ENCODE peak calls at places on chromosomes 5 and 9, in four cellular contexts. E is uterus, K is tibial artery, M is Peyer's patch. Q is an unnamed sample. For H3K27me3 and H3K4me1, the result is how much of the 10 kb centered on the place peaks cover.

GRCh38 chr5:43232943-43233833 is 41.2 kb downstream of the NIM1K start:
- DNase-seq in E (no peak), K (no peak), M (no peak), Q (peak)

GRCh38 chr9:37197158-37198033 is 77.0 kb downstream of the ZCCHC7 start:
- DNase-seq in E (no peak), K (no peak), M (peak), Q (no peak)

GRCh38 chr9:27407966-27408365 is 111.0 kb upstream of the EQTN start:
- DNase-seq in E (no peak), K (no peak), M (no peak), Q (no peak)

GRCh38 chr5:149265559-149265958 is 6.1 kb upstream of the AFAP1L1 start:
- DNase-seq in E (no peak), K (no peak), M (no peak), Q (no peak)

GRCh38 chr9:93677061-93677571 is 100.7 kb downstream of the PHF2 start:
- DNase-seq in E (peak), K (peak), M (peak), Q (peak)

GRCh38 chr9:121463026-121463827 is 36.4 kb downstream of the GGTA1 start:
- DNase-seq in E (no peak), K (peak), M (peak), Q (peak)

GRCh38 chr5:111697215-111697614 is 59.8 kb downstream of the NREP start:
- DNase-seq in E (no peak), K (no peak), M (no peak), Q (no peak)

GRCh38 chr9:129750010-129750409 is 2.8 kb downstream of the PTGES start:
- DNase-seq in E (no peak), K (no peak), M (no peak), Q (no peak)

GRCh38 chr5:17238521-17239041 is 21.1 kb downstream of the BASP1 start:
- DNase-seq in E (no peak), K (no peak), M (no peak), Q (no peak)

GRCh38 chr9:114387678-114388431 is at the start of gene AKNA:
- DNase-seq in E (peak), K (peak), M (peak), Q (peak)

GRCh38 chr9:134879664-134880483 is 736 bp upstream of the FCN2 start:
- DNase-seq in E (no peak), K (no peak), M (no peak), Q (no peak)
- H3K27me3 ChIP-seq in E (under half), K (under half), M (under half), Q (under half)

GRCh38 chr5:138951986-138952735 is 77.0 kb upstream of the LRRTM2 start:
- DNase-seq in E (no peak), K (peak), M (no peak), Q (no peak)
- H3K4me1 ChIP-seq in E (under half), K (under half), M (under half), Q (half or more)

GRCh38 chr5:181258576-181258975 is 2.4 kb downstream of the TRIM52 start:
- DNase-seq in E (no peak), K (no peak), M (no peak), Q (no peak)
- H3K4me3 ChIP-seq in E (no peak), K (peak), M (peak), Q (peak)

GRCh38 chr9:138076650-138077009 is 199.0 kb downstream of the CACNA1B start:
- DNase-seq in E (no peak), K (no peak), M (no peak), Q (no peak)

GRCh38 chr9:138075496-138075895 is 197.9 kb downstream of the CACNA1B start:
- DNase-seq in E (no peak), K (no peak), M (peak), Q (no peak)

GRCh38 chr9:138077898-138078540 is 200.4 kb downstream of the CACNA1B start:
- DNase-seq in E (no peak), K (peak), M (peak), Q (no peak)

GRCh38 chr9:138075961-138076649 is 198.5 kb downstream of the CACNA1B start:
- DNase-seq in E (no peak), K (peak), M (peak), Q (no peak)

GRCh38 chr9:138077126-138077525 is 199.5 kb downstream of the CACNA1B start:
- DNase-seq in E (no peak), K (peak), M (peak), Q (no peak)
- H3K27me3 ChIP-seq in E (under half), K (under half), M (under half), Q (under half)

Q was measured in lower lobe of right lung.